ENCODE peak calls at places on chromosome 16, in four cellular contexts. One of them, this sample, is unnamed.

GRCh38 chr16:20755238-20755637 is 8.6 kb upstream of the ACSM3 start:
- DNase-seq in K562: no peak
- DNase-seq in H1: no peak
- DNase-seq in GM12878: no peak
- DNase-seq in this sample: no peak

GRCh38 chr16:14303654-14304394 is 232.7 kb downstream of the MRTFB start:
- DNase-seq in K562: peak; percentile 38
- DNase-seq in H1: no peak
- DNase-seq in GM12878: no peak
- DNase-seq in this sample: no peak

GRCh38 chr16:7372095-7372494 is 39.5 kb downstream of the RBFOX1 start:
- DNase-seq in K562: no peak
- DNase-seq in H1: no peak
- DNase-seq in GM12878: no peak
- DNase-seq in this sample: no peak

GRCh38 chr16:19760336-19761060 is 42.4 kb downstream of the IQCK start:
- DNase-seq in K562: no peak
- DNase-seq in H1: no peak
- DNase-seq in GM12878: no peak
- DNase-seq in this sample: no peak

GRCh38 chr16:77574867-77575619 is 140.2 kb upstream of the ADAMTS18 start:
- DNase-seq in K562: no peak
- DNase-seq in H1: no peak
- DNase-seq in GM12878: no peak
- DNase-seq in this sample: no peak

GRCh38 chr16:23432176-23433128 is 20.5 kb downstream of the COG7 start:
- DNase-seq in K562: no peak
- DNase-seq in H1: no peak
- DNase-seq in GM12878: no peak
- DNase-seq in this sample: no peak

GRCh38 chr16:28212532-28212873 is 738 bp upstream of the XPO6 start:
- DNase-seq in K562: no peak
- DNase-seq in H1: no peak
- DNase-seq in GM12878: no peak
- DNase-seq in this sample: peak; percentile 15

GRCh38 chr16:27776556-27776955 is 226.6 kb downstream of the KATNIP start:
- DNase-seq in K562: no peak
- DNase-seq in H1: no peak
- DNase-seq in GM12878: no peak
- DNase-seq in this sample: no peak

GRCh38 chr16:1745181-1745899 is 26.0 kb downstream of the NME3 start:
- DNase-seq in K562: no peak
- DNase-seq in H1: no peak
- DNase-seq in GM12878: no peak
- DNase-seq in this sample: no peak

GRCh38 chr16:56525154-56525720 is 5.4 kb upstream of the BBS2 start:
- DNase-seq in K562: no peak
- DNase-seq in H1: no peak
- DNase-seq in GM12878: no peak
- DNase-seq in this sample: no peak

GRCh38 chr16:47254771-47255170 is 111.0 kb upstream of the NETO2 start:
- DNase-seq in K562: no peak
- DNase-seq in H1: no peak
- DNase-seq in GM12878: no peak
- DNase-seq in this sample: no peak

GRCh38 chr16:57997176-57997527 is 3.3 kb downstream of the ZNF319 start:
- DNase-seq in K562: no peak
- DNase-seq in H1: no peak
- DNase-seq in GM12878: no peak
- DNase-seq in this sample: no peak

DNA sequence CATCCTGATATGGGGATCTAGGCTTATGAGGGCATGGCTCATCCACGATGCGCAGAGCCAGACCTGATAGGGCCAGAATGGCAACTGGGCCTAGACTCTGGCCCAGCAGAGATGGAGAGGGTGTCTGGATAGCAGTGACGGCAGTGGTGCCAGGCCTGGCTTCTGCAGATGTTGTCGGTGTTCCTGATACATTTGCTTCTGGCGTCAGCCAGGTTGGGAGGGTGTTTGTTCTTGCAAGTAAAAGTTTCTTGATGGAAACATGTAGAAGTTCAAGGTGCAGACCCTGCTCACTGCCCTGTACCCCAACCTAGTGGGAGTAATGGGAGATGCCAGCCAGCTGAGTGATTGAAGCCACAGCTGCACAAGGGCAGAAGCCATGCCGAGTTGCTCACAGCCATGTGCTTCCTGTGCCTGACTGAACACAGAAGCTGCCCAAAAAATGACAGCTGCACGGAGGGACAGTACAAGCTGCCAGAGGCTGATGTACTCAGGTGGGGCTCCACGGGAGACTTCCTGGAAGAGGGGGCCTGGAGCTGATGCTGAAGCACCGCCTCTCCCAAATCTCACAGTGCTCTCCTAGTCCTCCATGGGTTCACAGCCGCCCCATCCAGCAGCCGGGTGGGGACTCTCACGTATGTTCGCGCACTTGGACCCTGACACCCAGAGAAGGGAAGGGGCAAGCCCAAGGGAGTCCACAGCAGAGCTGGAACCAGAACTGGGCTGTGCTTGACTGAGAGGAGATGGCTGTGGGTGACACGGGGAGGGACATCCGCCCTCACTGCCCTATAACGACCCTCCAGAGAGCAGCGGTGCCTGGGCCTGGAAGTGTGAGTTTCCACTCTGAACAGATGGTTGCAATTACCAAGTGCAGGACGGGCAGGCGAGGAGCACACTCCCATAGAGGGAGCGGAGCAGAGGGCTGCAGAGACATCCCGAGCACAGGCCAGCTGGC is 78.7 kb downstream of the N4BP1 start:
- DNase-seq in K562: no peak
- DNase-seq in H1: no peak
- DNase-seq in GM12878: no peak
- DNase-seq in this sample: no peak
- TF ChIP-seq YY1 in K562: no peak
- TF ChIP-seq YY1 in H1: no peak
- TF ChIP-seq YY1 in GM12878: no peak
- TF ChIP-seq YY1 in this sample: no peak

DNA sequence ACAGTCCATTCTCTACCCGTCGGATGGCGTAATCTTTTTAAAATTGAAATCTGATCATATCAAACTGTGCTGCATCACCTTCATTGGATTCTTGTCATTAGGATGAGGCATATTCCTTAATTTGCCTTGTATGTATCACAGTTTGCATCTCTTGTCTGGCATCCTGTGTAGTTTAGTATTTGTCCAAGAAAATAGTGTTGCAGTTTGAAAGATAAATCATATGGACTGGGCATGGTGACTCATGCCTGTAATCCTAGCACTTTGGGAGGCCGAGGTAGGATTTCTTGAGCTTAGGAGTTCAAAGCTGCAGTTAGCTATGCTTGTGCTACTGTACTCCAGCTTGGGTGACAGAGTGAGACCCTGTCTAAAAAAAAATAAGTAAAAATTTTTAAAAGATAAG is 5.8 kb upstream of the RSL1D1 start:
- DNase-seq in K562: no peak
- DNase-seq in H1: no peak
- DNase-seq in GM12878: no peak
- DNase-seq in this sample: no peak
- TF ChIP-seq RAD21 in K562: no peak
- TF ChIP-seq RAD21 in H1: no peak
- TF ChIP-seq RAD21 in GM12878: no peak
- TF ChIP-seq RAD21 in this sample: no peak

DNA sequence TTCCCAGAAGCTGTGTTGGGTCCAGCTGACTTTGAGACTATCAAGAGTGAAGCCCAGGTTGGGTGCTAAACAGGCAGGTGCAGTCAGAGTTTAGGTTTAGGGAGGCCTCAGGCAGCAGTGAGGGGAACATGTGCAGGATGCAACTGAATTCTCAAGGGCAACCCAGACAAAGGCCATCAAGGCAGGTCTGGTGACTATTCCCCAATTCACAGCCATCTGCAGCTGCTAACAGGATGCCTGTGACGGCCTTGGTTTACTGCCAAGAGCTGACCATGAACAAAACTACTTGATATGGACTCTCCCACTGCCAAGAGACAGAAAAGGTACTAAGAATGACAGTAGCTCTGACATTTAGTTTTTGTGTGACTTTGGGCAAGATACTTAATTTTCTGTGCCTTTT is 45.2 kb upstream of the BCAR1 start:
- DNase-seq in K562: no peak
- DNase-seq in H1: no peak
- DNase-seq in GM12878: no peak
- DNase-seq in this sample: no peak
- TF ChIP-seq SRF in K562: no peak
- TF ChIP-seq SRF in H1: no peak
- TF ChIP-seq SRF in GM12878: no peak
- TF ChIP-seq SRF in this sample: no peak

DNA sequence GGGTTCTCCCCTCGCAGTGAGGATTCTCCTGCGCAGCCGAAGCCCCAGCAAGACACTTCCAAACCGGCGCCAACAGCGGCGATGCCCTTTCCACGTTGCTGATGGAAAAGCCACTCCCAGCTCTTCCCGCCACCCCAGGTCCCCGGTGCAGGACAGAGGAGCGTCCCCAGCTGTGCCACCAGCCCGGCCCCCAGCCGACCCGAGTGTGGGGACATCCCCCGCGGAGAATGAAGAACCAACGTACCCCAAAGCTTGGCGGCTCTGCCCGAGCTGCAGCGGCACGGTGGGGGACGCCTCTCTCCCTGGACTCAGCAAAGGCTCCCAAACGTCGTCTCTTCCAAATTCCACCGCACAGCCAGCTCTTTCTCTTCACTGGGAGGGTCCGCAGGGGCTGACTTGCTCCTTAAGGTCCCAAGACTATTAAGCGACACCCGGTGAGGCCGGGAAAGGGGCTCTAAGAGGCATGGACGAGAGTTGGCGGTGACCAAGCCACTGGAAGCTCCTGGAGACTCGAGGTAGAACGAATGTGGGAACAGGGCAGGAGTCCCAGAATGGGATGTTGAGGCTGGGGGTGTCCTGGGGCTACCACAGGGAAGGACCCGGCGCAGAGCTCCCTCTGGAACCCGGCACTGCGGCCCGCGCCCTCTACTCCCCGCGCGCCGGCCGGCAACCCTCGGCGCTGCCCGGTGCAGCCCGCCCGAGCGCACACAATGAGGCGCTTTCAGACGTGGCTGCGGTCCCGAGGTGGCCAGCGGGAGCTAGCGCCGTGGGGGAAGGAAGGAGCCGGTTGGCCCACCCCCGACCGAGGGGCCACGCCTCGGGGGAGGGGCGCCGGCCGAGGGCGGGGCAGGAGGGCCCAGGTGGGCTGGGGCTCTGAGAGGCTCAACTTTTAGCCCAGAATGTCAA is at the start of gene CHST6:
- DNase-seq in K562: peak; percentile 78
- DNase-seq in H1: no peak
- DNase-seq in GM12878: no peak
- DNase-seq in this sample: no peak
- TF ChIP-seq YY1 in K562: no peak
- TF ChIP-seq YY1 in H1: no peak
- TF ChIP-seq YY1 in GM12878: no peak
- TF ChIP-seq YY1 in this sample: no peak

GRCh38 chr16:63457869-63458268 is 1421.6 kb upstream of the CDH8 start:
- DNase-seq in K562: no peak
- DNase-seq in H1: no peak
- DNase-seq in GM12878: no peak
- DNase-seq in this sample: no peak

GRCh38 chr16:63458842-63459241 is 1422.6 kb upstream of the CDH8 start:
- DNase-seq in K562: no peak
- DNase-seq in H1: no peak
- DNase-seq in GM12878: no peak
- DNase-seq in this sample: no peak

DNA sequence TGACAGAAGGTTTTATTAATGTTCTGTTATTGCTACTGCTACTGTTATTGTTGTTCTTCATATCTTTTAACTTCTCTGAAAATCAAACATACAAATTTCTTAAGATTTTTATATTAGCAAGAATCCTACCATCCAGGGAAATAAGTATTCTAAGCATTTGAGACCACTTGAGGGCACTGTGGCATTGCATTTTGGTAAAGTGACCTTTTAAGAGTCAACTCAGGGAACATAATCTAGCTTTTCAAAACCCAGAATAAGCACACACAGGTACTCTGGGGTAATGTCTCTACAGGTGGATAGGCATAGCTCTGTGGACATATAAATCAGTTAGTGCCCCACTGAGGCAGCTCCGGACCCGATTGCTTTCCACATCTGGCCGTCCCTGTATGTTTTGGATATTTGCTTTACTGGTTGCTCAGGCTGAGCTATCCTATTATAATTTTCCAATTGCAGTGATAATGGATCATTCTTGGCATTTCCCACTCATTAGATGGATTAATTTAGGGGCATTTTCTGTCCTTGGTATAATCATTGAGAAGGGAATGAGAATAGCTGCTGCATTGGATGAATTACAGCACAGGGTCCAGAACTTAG is 1425.1 kb upstream of the CDH8 start:
- DNase-seq in K562: no peak
- DNase-seq in H1: no peak
- DNase-seq in GM12878: no peak
- DNase-seq in this sample: no peak
- TF ChIP-seq RAD21 in K562: no peak
- TF ChIP-seq RAD21 in H1: peak; percentile 89
- TF ChIP-seq RAD21 in GM12878: peak; percentile 34
- TF ChIP-seq RAD21 in this sample: peak; percentile 6

GRCh38 chr16:11612110-11612981 is 25.6 kb upstream of the LITAF start:
- DNase-seq in K562: peak; percentile 50
- DNase-seq in H1: no peak
- DNase-seq in GM12878: no peak
- DNase-seq in this sample: peak; percentile 61
- TF ChIP-seq SRF in K562: no peak
- TF ChIP-seq SRF in H1: no peak
- TF ChIP-seq SRF in GM12878: peak; percentile 82
- TF ChIP-seq SRF in this sample: peak; percentile 79

GRCh38 chr16:70399951-70400350 is 38.9 kb downstream of the ST3GAL2 start:
- DNase-seq in K562: no peak
- DNase-seq in H1: no peak
- DNase-seq in GM12878: no peak
- DNase-seq in this sample: no peak

GRCh38 chr16:70398177-70398743 is 40.6 kb downstream of the ST3GAL2 start:
- DNase-seq in K562: no peak
- DNase-seq in H1: no peak
- DNase-seq in GM12878: no peak
- DNase-seq in this sample: no peak

GRCh38 chr16:70407811-70408274 is 31.1 kb downstream of the ST3GAL2 start:
- DNase-seq in K562: no peak
- DNase-seq in H1: no peak
- DNase-seq in GM12878: no peak
- DNase-seq in this sample: no peak

GRCh38 chr16:70399326-70399725 is 39.6 kb downstream of the ST3GAL2 start:
- DNase-seq in K562: no peak
- DNase-seq in H1: no peak
- DNase-seq in GM12878: no peak
- DNase-seq in this sample: no peak

GRCh38 chr16:70402916-70403659 is 35.8 kb downstream of the ST3GAL2 start:
- DNase-seq in K562: no peak
- DNase-seq in H1: no peak
- DNase-seq in GM12878: no peak
- DNase-seq in this sample: no peak
- TF ChIP-seq YY1 in K562: no peak
- TF ChIP-seq YY1 in H1: no peak
- TF ChIP-seq YY1 in GM12878: no peak
- TF ChIP-seq YY1 in this sample: no peak